ENCODE peak calls at places on chromosome 16, in four cellular contexts. One of them, this sample, is unnamed. For H3K4me1, the result is how much of the 10 kb centered on the place peaks cover.

GRCh38 chr16:4351880-4352279 is 759 bp upstream of the PAM16 start:
- DNase-seq in neural progenitor cell: no peak
- DNase-seq in upper lobe of left lung: no peak
- DNase-seq in DND-41: no peak
- DNase-seq in this sample: no peak

GRCh38 chr16:88750854-88751253 is 34.2 kb downstream of the PIEZO1 start:
- DNase-seq in upper lobe of left lung: no peak
- DNase-seq in neural progenitor cell: no peak
- DNase-seq in DND-41: no peak
- DNase-seq in this sample: no peak

GRCh38 chr16:20369452-20370054 is 17.0 kb upstream of the UMOD start:
- DNase-seq in neural progenitor cell: no peak
- DNase-seq in DND-41: no peak
- DNase-seq in upper lobe of left lung: no peak
- DNase-seq in this sample: no peak

GRCh38 chr16:79664407-79664806 is 63.9 kb upstream of the MAF start:
- DNase-seq in neural progenitor cell: no peak
- DNase-seq in DND-41: no peak
- DNase-seq in upper lobe of left lung: no peak
- DNase-seq in this sample: no peak

GRCh38 chr16:3638916-3639644 is 15.4 kb upstream of the DNASE1 start:
- DNase-seq in neural progenitor cell: no peak
- DNase-seq in upper lobe of left lung: peak
- DNase-seq in DND-41: no peak
- DNase-seq in this sample: no peak

GRCh38 chr16:87877942-87878507 is 8.7 kb upstream of the SLC7A5 start:
- DNase-seq in neural progenitor cell: no peak
- DNase-seq in DND-41: peak
- DNase-seq in upper lobe of left lung: no peak
- DNase-seq in this sample: no peak

GRCh38 chr16:75566889-75567255 is 693 bp downstream of the GABARAPL2 start:
- DNase-seq in DND-41: peak
- DNase-seq in upper lobe of left lung: peak
- DNase-seq in neural progenitor cell: peak
- DNase-seq in this sample: peak

GRCh38 chr16:58634265-58634802 is 4.7 kb upstream of the CNOT1 start:
- DNase-seq in upper lobe of left lung: no peak
- DNase-seq in neural progenitor cell: no peak
- DNase-seq in DND-41: no peak
- DNase-seq in this sample: no peak

GRCh38 chr16:30375830-30376229 is 1.2 kb downstream of the MYL11 start:
- DNase-seq in upper lobe of left lung: no peak
- DNase-seq in neural progenitor cell: no peak
- DNase-seq in DND-41: no peak
- DNase-seq in this sample: no peak

GRCh38 chr16:17470871-17471744 is at the start of gene XYLT1:
- DNase-seq in neural progenitor cell: peak
- DNase-seq in DND-41: peak
- DNase-seq in upper lobe of left lung: peak
- DNase-seq in this sample: peak

GRCh38 chr16:80717611-80718010 is 86.8 kb downstream of the CDYL2 start:
- DNase-seq in upper lobe of left lung: no peak
- DNase-seq in neural progenitor cell: no peak
- DNase-seq in DND-41: no peak
- DNase-seq in this sample: no peak

GRCh38 chr16:65075877-65076276 is 46.0 kb downstream of the CDH11 start:
- DNase-seq in neural progenitor cell: no peak
- DNase-seq in upper lobe of left lung: no peak
- DNase-seq in DND-41: no peak
- DNase-seq in this sample: no peak

DNA sequence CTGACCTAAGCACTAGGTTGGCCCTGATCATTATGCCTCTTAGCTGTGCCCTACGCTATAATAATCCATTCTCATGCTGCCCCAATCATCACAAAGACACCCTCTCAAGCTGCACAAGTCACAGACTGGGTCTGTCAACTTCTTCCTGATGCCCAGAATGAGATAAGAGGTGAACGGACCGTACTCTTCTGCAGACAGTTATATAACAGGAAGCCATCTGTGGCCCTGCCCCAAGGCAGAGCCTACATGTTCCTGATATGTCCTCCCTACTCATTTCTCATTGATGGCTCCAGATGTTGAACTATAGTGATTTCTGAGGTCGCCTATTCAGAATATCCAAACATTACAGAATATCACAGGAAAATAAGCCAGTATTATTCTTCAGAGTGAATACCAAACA is 471.6 kb upstream of the ERCC4 start:
- DNase-seq in DND-41: no peak
- DNase-seq in upper lobe of left lung: no peak
- DNase-seq in neural progenitor cell: no peak
- DNase-seq in this sample: no peak
- TF ChIP-seq CTCF in DND-41: no peak
- TF ChIP-seq CTCF in upper lobe of left lung: no peak
- TF ChIP-seq CTCF in neural progenitor cell: no peak
- TF ChIP-seq CTCF in this sample: no peak

GRCh38 chr16:68257906-68258800 is 6.2 kb upstream of the SLC7A6 start:
- DNase-seq in neural progenitor cell: no peak
- DNase-seq in upper lobe of left lung: peak
- DNase-seq in DND-41: no peak
- DNase-seq in this sample: peak
- H3K4me1 ChIP-seq in neural progenitor cell: under half
- H3K4me1 ChIP-seq in upper lobe of left lung: under half
- H3K4me1 ChIP-seq in DND-41: half or more
- H3K4me1 ChIP-seq in this sample: under half

DNA sequence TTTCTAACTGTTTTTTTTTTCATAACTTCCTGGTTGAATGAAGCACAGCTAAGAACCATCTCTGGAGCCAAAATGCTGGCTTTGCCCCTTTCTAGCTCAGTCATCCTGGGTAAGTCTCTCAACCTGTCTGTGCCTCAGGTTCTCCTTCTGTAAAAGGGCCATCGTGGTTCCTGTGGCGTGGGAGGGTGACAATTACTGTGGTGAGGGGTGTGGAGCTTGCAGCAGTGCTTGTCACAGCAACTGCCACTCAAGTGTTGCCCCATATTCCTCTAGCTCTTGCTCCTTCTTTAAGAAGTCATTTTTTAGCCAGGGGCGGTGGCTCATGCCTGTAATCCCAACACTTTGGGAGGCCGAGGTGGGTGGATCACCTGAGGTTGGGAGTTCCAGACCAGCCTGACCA is 6.4 kb downstream of the SYNGR3 start:
- DNase-seq in neural progenitor cell: no peak
- DNase-seq in upper lobe of left lung: no peak
- DNase-seq in DND-41: no peak
- DNase-seq in this sample: no peak
- TF ChIP-seq CTCF in neural progenitor cell: no peak
- TF ChIP-seq CTCF in upper lobe of left lung: no peak
- TF ChIP-seq CTCF in DND-41: no peak
- TF ChIP-seq CTCF in this sample: no peak

DNA sequence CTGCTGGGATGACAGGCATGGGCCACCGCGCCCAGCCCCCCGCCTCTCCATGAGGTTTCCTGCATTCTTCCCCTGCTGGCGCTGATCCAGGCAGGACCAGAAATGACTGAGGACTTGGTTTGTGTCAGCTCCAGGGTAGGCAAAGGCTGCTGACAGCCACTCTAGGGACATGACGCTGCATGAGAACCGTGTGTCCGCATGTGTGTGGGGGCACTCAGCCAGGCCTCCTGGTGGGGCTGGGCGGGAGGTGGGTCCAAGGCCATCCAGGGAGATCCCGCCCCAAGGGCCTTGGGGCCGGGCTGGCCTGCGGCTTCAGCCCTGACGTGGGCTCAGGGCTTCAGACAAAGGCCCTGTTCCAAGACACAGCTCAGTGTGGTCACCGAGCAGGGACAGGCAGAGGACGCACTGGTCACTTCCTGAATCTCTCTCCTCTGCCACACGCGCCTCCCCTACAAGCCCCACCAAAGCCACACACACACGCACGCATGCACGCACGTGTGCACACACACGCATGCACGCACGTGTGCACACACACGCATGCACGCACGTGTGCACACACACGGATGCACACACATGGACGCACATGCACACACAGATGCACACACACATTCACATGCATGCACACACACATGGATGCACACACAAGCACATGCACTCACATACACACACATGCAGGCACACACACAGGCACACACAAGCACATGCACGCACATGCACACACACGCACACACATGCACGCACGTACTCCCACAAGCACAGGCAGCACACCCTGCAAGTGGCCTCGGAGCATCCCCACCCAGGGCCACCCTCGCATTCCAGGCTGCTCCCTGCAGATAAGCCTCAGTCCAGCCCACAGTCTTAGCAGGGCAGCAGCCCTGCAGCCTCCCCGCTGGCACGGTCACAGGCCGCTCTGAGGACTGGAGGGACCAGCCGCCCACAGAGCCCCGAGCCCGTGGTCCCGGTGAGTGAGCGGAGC is 5.3 kb upstream of the TMEM204 start:
- DNase-seq in upper lobe of left lung: no peak
- DNase-seq in neural progenitor cell: peak
- DNase-seq in DND-41: no peak
- DNase-seq in this sample: no peak
- H3K4me1 ChIP-seq in upper lobe of left lung: under half
- H3K4me1 ChIP-seq in neural progenitor cell: under half
- H3K4me1 ChIP-seq in DND-41: under half
- H3K4me1 ChIP-seq in this sample: under half

DNA sequence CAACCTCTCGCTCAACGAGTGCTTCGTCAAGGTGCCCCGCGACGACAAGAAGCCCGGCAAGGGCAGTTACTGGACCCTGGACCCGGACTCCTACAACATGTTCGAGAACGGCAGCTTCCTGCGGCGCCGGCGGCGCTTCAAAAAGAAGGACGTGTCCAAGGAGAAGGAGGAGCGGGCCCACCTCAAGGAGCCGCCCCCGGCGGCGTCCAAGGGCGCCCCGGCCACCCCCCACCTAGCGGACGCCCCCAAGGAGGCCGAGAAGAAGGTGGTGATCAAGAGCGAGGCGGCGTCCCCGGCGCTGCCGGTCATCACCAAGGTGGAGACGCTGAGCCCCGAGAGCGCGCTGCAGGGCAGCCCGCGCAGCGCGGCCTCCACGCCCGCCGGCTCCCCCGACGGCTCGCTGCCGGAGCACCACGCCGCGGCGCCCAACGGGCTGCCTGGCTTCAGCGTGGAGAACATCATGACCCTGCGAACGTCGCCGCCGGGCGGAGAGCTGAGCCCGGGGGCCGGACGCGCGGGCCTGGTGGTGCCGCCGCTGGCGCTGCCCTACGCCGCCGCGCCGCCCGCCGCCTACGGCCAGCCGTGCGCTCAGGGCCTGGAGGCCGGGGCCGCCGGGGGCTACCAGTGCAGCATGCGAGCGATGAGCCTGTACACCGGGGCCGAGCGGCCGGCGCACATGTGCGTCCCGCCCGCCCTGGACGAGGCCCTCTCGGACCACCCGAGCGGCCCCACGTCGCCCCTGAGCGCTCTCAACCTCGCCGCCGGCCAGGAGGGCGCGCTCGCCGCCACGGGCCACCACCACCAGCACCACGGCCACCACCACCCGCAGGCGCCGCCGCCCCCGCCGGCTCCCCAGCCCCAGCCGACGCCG is 1.3 kb downstream of the FOXC2 start:
- DNase-seq in neural progenitor cell: peak
- DNase-seq in upper lobe of left lung: no peak
- DNase-seq in DND-41: no peak
- DNase-seq in this sample: peak
- TF ChIP-seq CTCF in neural progenitor cell: peak
- TF ChIP-seq CTCF in upper lobe of left lung: no peak
- TF ChIP-seq CTCF in DND-41: no peak
- TF ChIP-seq CTCF in this sample: no peak

DNA sequence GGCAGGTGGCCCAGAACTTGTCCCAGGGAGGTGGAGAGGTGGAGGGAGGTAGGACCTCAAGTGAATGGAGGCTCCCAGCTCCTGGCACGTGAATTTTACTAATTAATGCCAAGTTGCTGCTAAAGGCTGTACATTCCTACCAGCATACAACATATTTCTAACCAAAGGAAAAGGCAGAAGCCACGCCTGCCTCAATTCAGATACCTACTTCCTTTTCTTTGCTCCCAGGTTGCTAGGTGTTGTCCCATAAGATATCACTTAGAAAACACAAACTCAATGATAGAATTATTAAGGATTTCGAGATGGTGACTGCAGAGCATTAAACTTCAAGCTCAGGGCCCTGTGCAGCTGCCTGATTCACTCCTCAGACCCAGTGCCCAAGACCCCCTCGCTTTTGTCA is 20.5 kb upstream of the SMPD3 start:
- DNase-seq in DND-41: no peak
- DNase-seq in neural progenitor cell: no peak
- DNase-seq in upper lobe of left lung: no peak
- DNase-seq in this sample: no peak
- H3K4me1 ChIP-seq in DND-41: under half
- H3K4me1 ChIP-seq in neural progenitor cell: under half
- H3K4me1 ChIP-seq in upper lobe of left lung: under half
- H3K4me1 ChIP-seq in this sample: under half

GRCh38 chr16:12098429-12099310 is 122.1 kb downstream of the SNX29 start:
- DNase-seq in upper lobe of left lung: no peak
- DNase-seq in DND-41: no peak
- DNase-seq in neural progenitor cell: no peak
- DNase-seq in this sample: no peak
- TF ChIP-seq CTCF in upper lobe of left lung: no peak
- TF ChIP-seq CTCF in DND-41: no peak
- TF ChIP-seq CTCF in neural progenitor cell: peak
- TF ChIP-seq CTCF in this sample: no peak

This sample was measured in fibroblast of lung.